ENCODE peak calls at places on chromosomes 4 and X, in nine cellular contexts. F, Y, I, U, A, W, B, L and Q are unnamed samples.

GRCh38 chrX:49166914-49167739 is 4.6 kb downstream of the MAGIX start:
- DNase-seq in U (peak), I (peak), A (peak), B (peak), W (peak), L (peak), F (peak), Y (no peak), Q (peak)

GRCh38 chrX:96425204-96425603 is 259.4 kb upstream of the DIAPH2 start:
- DNase-seq in B (no peak), U (no peak), W (no peak), L (no peak), F (no peak), A (no peak), I (no peak), Y (no peak), Q (no peak)

GRCh38 chr4:3854661-3855060 is 88.5 kb downstream of the ADRA2C start:
- DNase-seq in L (no peak), Y (no peak), B (no peak), A (no peak), U (no peak), I (no peak), W (no peak), F (no peak), Q (no peak)

GRCh38 chr4:151035321-151035720 is 20.2 kb upstream of the LRBA start:
- DNase-seq in A (no peak), F (no peak), Y (peak), I (no peak), W (no peak), L (no peak), B (peak), U (no peak), Q (no peak)

GRCh38 chrX:10089378-10089795 is 67.4 kb upstream of the CLCN4 start:
- DNase-seq in I (no peak), B (no peak), Y (no peak), U (no peak), W (peak), A (no peak), L (no peak), F (no peak), Q (no peak)

GRCh38 chr4:183588169-183588675 is 70.8 kb downstream of the RWDD4 start:
- DNase-seq in Y (no peak), W (no peak), B (no peak), I (no peak), U (no peak), A (no peak), F (no peak), L (no peak), Q (peak)

GRCh38 chr4:119525005-119525749 is 103.4 kb downstream of the PDE5A start:
- DNase-seq in I (no peak), A (no peak), U (no peak), W (peak), B (no peak), F (no peak), L (no peak), Y (no peak), Q (peak)

GRCh38 chr4:87073570-87074470 is 139.0 kb downstream of the AFF1 start:
- DNase-seq in I (no peak), L (peak), A (peak), W (no peak), Y (no peak), F (peak), B (peak), U (no peak), Q (no peak)

GRCh38 chr4:140609548-140610425 is 41.0 kb upstream of the UCP1 start:
- DNase-seq in B (no peak), L (no peak), A (no peak), F (no peak), W (peak), I (no peak), U (peak), Y (no peak), Q (peak)

GRCh38 chr4:89781321-89781720 is 55.6 kb downstream of the SNCA start:
- DNase-seq in B (no peak), L (no peak), A (no peak), U (no peak), Y (no peak), I (no peak), F (no peak), W (no peak), Q (no peak)

GRCh38 chr4:15469402-15470148 is at the start of gene CC2D2A:
- DNase-seq in I (peak), F (no peak), U (no peak), W (peak), B (no peak), L (no peak), A (no peak), Y (peak), Q (peak)

GRCh38 chrX:39475372-39475771 is 622.4 kb downstream of the BCOR start:
- DNase-seq in L (no peak), B (no peak), U (no peak), F (no peak), W (no peak), A (no peak), Y (no peak), I (no peak), Q (no peak)

GRCh38 chrX:37905436-37906147 is 58.2 kb upstream of the DYNLT3 start:
- DNase-seq in A (no peak), L (peak), U (no peak), Y (peak), F (no peak), B (no peak), I (peak), W (peak), Q (peak)

GRCh38 chrX:93875621-93876282 is 201.7 kb downstream of the FAM133A start:
- DNase-seq in Y (no peak), W (peak), I (no peak), F (no peak), U (no peak), B (no peak), A (no peak), L (no peak), Q (no peak)

GRCh38 chrX:10239611-10240064 is 82.9 kb downstream of the CLCN4 start:
- DNase-seq in L (no peak), U (no peak), W (peak), Y (no peak), I (no peak), A (no peak), F (no peak), B (no peak), Q (peak)

GRCh38 chr4:121148621-121149020 is 15.5 kb downstream of the TNIP3 start:
- DNase-seq in Y (no peak), U (no peak), F (no peak), W (no peak), I (no peak), A (no peak), L (no peak), B (no peak), Q (peak)

GRCh38 chrX:66602381-66602938 is 36.4 kb downstream of the EDA2R start:
- DNase-seq in B (no peak), L (no peak), W (peak), Y (no peak), F (no peak), U (no peak), I (no peak), A (no peak), Q (no peak)

GRCh38 chrX:57445046-57445445 is 146.8 kb upstream of the ZXDB start:
- DNase-seq in I (no peak), Y (no peak), F (no peak), W (no peak), B (no peak), U (no peak), A (no peak), L (no peak), Q (no peak)

GRCh38 chrX:20906571-20906970 is 467.6 kb upstream of the CNKSR2 start:
- DNase-seq in Y (no peak), B (no peak), F (no peak), L (no peak), I (no peak), U (no peak), W (peak), A (no peak), Q (no peak)

GRCh38 chr4:65954416-65954815 is 284.1 kb upstream of the EPHA5 start:
- DNase-seq in U (no peak), I (no peak), W (no peak), L (no peak), F (no peak), Y (no peak), A (no peak), B (no peak), Q (no peak)

GRCh38 chr4:189202869-189203271 is 737.8 kb upstream of the FRG1 start:
- DNase-seq in Y (no peak), L (no peak), B (no peak), A (no peak), F (no peak), U (no peak), W (peak), I (no peak), Q (no peak)